ENCODE peak calls at places on chromosomes 16 and 17, in six cellular contexts. X is mesenchymal stem cell, G is mesendoderm, M is IMR-90, U is H1, P is H9. Q is an unnamed sample.

GRCh38 chr17:7888184-7888920 is at the start of gene CHD3:
- DNase-seq in U (no peak), X (peak), P (peak), G (peak), M (peak), Q (no peak)

GRCh38 chr17:49851387-49852291 is 3.8 kb upstream of the TAC4 start:
- DNase-seq in M (peak), U (peak), G (peak), P (peak), X (peak), Q (peak)

GRCh38 chr17:545156-545555 is 169.5 kb downstream of the VPS53 start:
- DNase-seq in G (peak), P (peak), U (peak), M (no peak), X (no peak), Q (no peak)

GRCh38 chr17:61551255-61551742 is 39.7 kb downstream of the NACA2 start:
- DNase-seq in P (no peak), X (peak), G (peak), U (no peak), M (peak), Q (peak)

GRCh38 chr17:77492446-77493237 is 351.9 kb downstream of the SEC14L1 start:
- DNase-seq in U (no peak), P (no peak), G (no peak), X (no peak), M (no peak), Q (no peak)

GRCh38 chr17:55601874-55602364 is 90.7 kb upstream of the SMIM36 start:
- DNase-seq in X (peak), P (peak), U (peak), M (peak), G (peak), Q (peak)

GRCh38 chr16:85709766-85710423 is 21.1 kb upstream of the GINS2 start:
- DNase-seq in U (no peak), P (no peak), M (no peak), X (no peak), G (no peak), Q (no peak)

GRCh38 chr16:81005644-81006471 is 827 bp downstream of the CMC2 start:
- DNase-seq in U (no peak), X (peak), M (peak), G (peak), P (no peak), Q (no peak)

GRCh38 chr16:88062341-88062861 is 111.2 kb downstream of the BANP start:
- DNase-seq in U (no peak), X (peak), M (peak), G (no peak), P (no peak), Q (peak)

GRCh38 chr16:9778879-9779278 is 403.3 kb downstream of the GRIN2A start:
- DNase-seq in M (no peak), U (no peak), P (no peak), X (no peak), G (peak), Q (no peak)

GRCh38 chr16:9141813-9142212 is 50.4 kb downstream of the HAPSTR1 start:
- DNase-seq in G (no peak), M (no peak), P (no peak), X (no peak), U (no peak), Q (no peak)

GRCh38 chr17:44757918-44758413 is 822 bp upstream of the ADAM11 start:
- DNase-seq in M (no peak), X (no peak), U (no peak), G (no peak), P (no peak), Q (no peak)

GRCh38 chr17:1649844-1650409 is at the start of gene RILP:
- DNase-seq in M (no peak), U (peak), P (peak), X (no peak), G (peak), Q (no peak)

DNA sequence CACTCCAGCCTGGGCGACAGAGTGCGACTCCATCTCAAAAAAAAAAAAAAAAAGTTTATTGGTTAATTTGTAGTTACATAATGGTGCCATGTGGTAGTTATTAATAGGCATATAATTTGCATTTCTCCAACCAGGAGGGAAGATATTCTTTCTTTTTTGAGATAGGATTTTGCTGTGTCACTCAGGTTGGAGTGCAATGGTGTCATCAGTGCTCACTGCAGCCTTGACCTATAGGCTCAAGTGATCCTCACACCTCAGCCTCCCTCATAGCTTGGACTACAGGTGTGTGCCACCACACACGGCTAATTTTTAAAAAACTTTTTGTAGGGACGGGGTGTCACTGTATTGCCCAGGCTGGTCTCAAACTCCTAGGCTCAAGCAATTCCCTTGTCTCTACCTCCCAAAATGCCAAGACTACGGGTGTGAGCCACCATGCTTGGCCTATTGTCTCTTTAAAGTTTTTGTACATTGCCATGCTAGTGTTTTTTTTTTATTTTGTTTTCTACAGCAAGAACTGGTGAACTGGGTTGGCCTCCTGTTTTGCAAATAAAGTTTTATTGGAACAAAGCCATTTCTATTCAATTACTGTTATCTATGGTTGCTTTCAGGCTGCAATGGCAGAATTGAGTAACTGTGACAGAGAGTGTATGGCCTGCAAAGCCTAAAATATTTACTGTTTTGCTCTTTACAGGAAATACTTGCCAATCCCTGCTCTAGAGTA is 11.9 kb downstream of the SNX29 start:
- DNase-seq in U (no peak), P (no peak), G (no peak), X (no peak), M (no peak), Q (no peak)
- H2BK15ac ChIP-seq in U (no peak), P (no peak), G (no peak), X (no peak), M (no peak), Q (no peak)

DNA sequence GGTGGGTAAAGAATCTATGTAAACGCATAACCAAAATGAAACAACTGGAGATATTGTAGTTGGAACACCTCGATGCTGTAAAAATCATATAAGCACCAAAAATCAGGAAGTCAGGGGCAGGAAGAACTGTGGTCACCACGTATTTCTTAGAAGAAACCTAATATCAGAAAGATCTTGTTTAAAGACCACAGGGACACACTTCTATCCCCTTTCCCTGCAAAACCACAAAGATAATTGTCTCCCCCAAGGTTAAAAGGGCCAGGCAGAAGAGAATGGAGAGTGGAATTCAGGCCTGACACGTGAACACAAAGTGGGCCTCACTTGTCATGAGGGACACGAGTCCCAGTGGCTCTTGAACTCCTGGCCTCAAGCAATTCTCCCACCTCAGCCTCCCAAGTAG is 68.1 kb downstream of the GSG1L start:
- DNase-seq in P (no peak), G (no peak), U (no peak), M (no peak), X (no peak), Q (no peak)
- H2AK5ac ChIP-seq in P (no peak), G (no peak), U (no peak), M (no peak), X (no peak), Q (no peak)

GRCh38 chr16:21163576-21163975 is 5.1 kb downstream of the LDAF1 start:
- DNase-seq in P (no peak), M (no peak), U (no peak), G (no peak), X (no peak), Q (no peak)
- H2BK15ac ChIP-seq in P (no peak), M (no peak), U (no peak), G (no peak), X (no peak), Q (no peak)

DNA sequence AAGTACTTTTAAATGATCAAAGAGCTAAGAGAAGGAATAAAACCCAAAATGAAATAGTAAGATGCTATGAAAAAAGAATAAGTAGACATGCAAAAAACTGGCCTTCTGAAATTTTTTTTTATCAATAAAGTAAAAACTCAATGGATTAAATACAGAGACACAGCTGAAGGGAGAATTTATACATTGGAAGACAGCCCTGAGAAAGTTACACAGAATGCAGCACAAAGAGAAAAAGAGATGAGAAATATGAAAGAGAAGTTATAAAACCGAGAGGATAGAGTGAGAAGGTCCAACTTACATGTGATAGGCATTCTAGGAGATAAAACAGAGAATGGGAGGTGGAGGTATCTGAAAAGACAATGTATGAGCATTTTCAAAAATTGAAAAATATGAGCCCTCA is 57.0 kb downstream of the MARF1 start:
- DNase-seq in P (no peak), M (no peak), U (no peak), G (no peak), X (no peak), Q (no peak)
- H2AK5ac ChIP-seq in P (no peak), M (no peak), U (no peak), G (no peak), X (no peak), Q (no peak)